ENCODE peak calls at places on chromosomes 3 and 15, in seven cellular contexts. V is esophagus muscularis mucosa, N is adrenal gland, P is transverse colon, R is gastrocnemius medialis, O is NB4, Z is spleen. F is an unnamed sample.

GRCh38 chr3:109125902-109126301 is 8.0 kb upstream of the MORC1 start:
- DNase-seq in V (no peak), N (no peak), P (no peak), R (no peak), O (no peak), Z (no peak), F (no peak)

GRCh38 chr15:80606571-80606970 is 88.5 kb upstream of the ABHD17C start:
- DNase-seq in V (no peak), N (no peak), P (no peak), R (no peak), O (no peak), Z (no peak), F (no peak)

GRCh38 chr3:11610044-11610671 is 33.6 kb downstream of the VGLL4 start:
- DNase-seq in V (no peak), N (no peak), P (peak; percentile 54), R (no peak), O (no peak), Z (no peak), F (no peak)

GRCh38 chr3:1960506-1960905 is 138.2 kb upstream of the CNTN4 start:
- DNase-seq in V (no peak), N (no peak), P (no peak), R (no peak), O (no peak), Z (no peak), F (no peak)

GRCh38 chr3:121698914-121699313 is 38.2 kb upstream of the HCLS1 start:
- DNase-seq in V (no peak), N (peak; percentile 14), P (no peak), R (no peak), O (no peak), Z (no peak), F (no peak)

GRCh38 chr15:63985221-63986184 is 60.8 kb downstream of the DAPK2 start:
- DNase-seq in V (no peak), N (no peak), P (no peak), R (peak; percentile 94), O (no peak), Z (peak; percentile 79), F (no peak)

GRCh38 chr15:40582726-40583246 is 11.3 kb upstream of the KNL1 start:
- DNase-seq in V (no peak), N (peak; percentile 70), P (no peak), R (no peak), O (peak; percentile 88), Z (no peak), F (no peak)

GRCh38 chr3:171748341-171748918 is 61.9 kb downstream of the PLD1 start:
- DNase-seq in V (no peak), N (no peak), P (no peak), R (no peak), O (no peak), Z (no peak), F (no peak)

GRCh38 chr3:143358155-143358792 is 238.7 kb downstream of the CHST2 start:
- DNase-seq in V (no peak), N (no peak), P (no peak), R (no peak), O (no peak), Z (no peak), F (no peak)

GRCh38 chr3:59818033-59818936 is 768.5 kb upstream of the CFAP20DC start:
- DNase-seq in V (peak; percentile 94), N (peak; percentile 80), P (peak; percentile 76), R (peak; percentile 72), O (no peak), Z (no peak), F (peak; percentile 83)

GRCh38 chr15:52290329-52290728 is 5.3 kb downstream of the MYO5C start:
- DNase-seq in V (no peak), N (no peak), P (no peak), R (no peak), O (no peak), Z (no peak), F (no peak)

GRCh38 chr15:72155021-72155621 is 36.9 kb downstream of the SENP8 start:
- DNase-seq in V (no peak), N (peak; percentile 78), P (peak; percentile 86), R (peak; percentile 31), O (no peak), Z (no peak), F (peak; percentile 47)

GRCh38 chr3:59364471-59364870 is 314.6 kb upstream of the CFAP20DC start:
- DNase-seq in V (no peak), N (no peak), P (no peak), R (no peak), O (no peak), Z (no peak), F (no peak)

GRCh38 chr3:122668930-122669730 is 11.5 kb upstream of the PARP14 start:
- DNase-seq in V (no peak), N (no peak), P (no peak), R (no peak), O (peak; percentile 9), Z (no peak), F (no peak)

GRCh38 chr3:97810779-97811390 is 10.9 kb upstream of the CRYBG3 start:
- DNase-seq in V (no peak), N (no peak), P (no peak), R (no peak), O (no peak), Z (no peak), F (no peak)

GRCh38 chr3:112116777-112117186 is 16.3 kb downstream of the GCSAM start:
- DNase-seq in V (peak; percentile 55), N (no peak), P (no peak), R (no peak), O (no peak), Z (no peak), F (no peak)

GRCh38 chr3:69936266-69936665 is 63.3 kb upstream of the SAMMSON start:
- DNase-seq in V (no peak), N (no peak), P (no peak), R (no peak), O (no peak), Z (no peak), F (no peak)

GRCh38 chr3:69944931-69945493 is 54.5 kb upstream of the SAMMSON start:
- DNase-seq in V (no peak), N (no peak), P (no peak), R (no peak), O (no peak), Z (no peak), F (no peak)

GRCh38 chr3:69938061-69938460 is 61.5 kb upstream of the SAMMSON start:
- DNase-seq in V (no peak), N (no peak), P (no peak), R (no peak), O (no peak), Z (no peak), F (no peak)

GRCh38 chr3:69941037-69941436 is 58.5 kb upstream of the SAMMSON start:
- DNase-seq in V (no peak), N (no peak), P (no peak), R (no peak), O (no peak), Z (no peak), F (no peak)

DNA sequence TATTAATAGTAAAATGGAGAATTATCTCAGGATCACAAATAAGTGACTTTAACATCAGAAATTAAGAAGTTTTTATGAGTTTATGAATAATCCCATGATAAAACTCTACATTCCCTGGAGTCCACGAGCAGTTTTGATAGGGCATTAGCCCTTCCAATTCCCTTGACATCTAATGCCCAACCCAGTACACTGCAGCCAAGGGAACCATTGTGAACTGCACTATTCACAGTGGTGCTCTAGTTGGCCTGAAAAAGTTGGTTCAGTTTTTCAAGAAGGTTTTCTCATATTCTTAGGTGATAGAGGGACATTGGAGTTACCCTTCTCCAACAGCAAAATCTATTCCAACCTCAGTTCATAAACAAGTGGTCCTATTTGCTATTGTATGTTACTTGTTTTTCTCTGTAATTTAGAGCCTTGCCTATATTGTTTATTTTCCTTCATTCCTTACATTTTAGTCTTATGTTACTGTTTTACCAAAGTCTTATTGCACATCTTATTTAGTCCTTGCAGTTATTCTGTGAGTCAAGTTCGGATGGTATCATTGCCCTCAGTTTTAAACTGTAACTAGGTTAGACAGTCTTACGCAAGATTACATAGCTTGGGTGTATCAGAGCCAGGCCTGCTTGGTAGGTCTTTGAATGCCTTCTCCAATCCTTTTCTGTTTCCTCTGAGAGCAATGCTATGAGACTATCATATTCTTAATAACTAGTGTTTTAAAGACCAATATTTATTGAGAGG is 57.9 kb upstream of the SAMMSON start:
- DNase-seq in V (no peak), N (no peak), P (no peak), R (no peak), O (no peak), Z (no peak), F (no peak)
- TF ChIP-seq POLR2A in V (no peak), N (no peak), P (no peak), R (no peak), O (no peak), Z (no peak), F (no peak)

GRCh38 chr15:93151488-93151887 is 62.5 kb upstream of the RGMA start:
- DNase-seq in V (no peak), N (no peak), P (no peak), R (no peak), O (no peak), Z (no peak), F (no peak)
- TF ChIP-seq POLR2A in V (no peak), N (no peak), P (no peak), R (no peak), O (no peak), Z (no peak), F (no peak)

GRCh38 chr3:53130179-53131135 is at the start of gene RFT1:
- DNase-seq in V (peak; percentile 100), N (peak; percentile 97), P (peak; percentile 99), R (peak; percentile 96), O (peak; percentile 96), Z (peak; percentile 99), F (peak; percentile 98)
- TF ChIP-seq POLR2A in V (peak; percentile 25), N (peak; percentile 67), P (peak; percentile 81), R (peak; percentile 71), O (peak; percentile 80), Z (no peak), F (peak; percentile 68)

DNA sequence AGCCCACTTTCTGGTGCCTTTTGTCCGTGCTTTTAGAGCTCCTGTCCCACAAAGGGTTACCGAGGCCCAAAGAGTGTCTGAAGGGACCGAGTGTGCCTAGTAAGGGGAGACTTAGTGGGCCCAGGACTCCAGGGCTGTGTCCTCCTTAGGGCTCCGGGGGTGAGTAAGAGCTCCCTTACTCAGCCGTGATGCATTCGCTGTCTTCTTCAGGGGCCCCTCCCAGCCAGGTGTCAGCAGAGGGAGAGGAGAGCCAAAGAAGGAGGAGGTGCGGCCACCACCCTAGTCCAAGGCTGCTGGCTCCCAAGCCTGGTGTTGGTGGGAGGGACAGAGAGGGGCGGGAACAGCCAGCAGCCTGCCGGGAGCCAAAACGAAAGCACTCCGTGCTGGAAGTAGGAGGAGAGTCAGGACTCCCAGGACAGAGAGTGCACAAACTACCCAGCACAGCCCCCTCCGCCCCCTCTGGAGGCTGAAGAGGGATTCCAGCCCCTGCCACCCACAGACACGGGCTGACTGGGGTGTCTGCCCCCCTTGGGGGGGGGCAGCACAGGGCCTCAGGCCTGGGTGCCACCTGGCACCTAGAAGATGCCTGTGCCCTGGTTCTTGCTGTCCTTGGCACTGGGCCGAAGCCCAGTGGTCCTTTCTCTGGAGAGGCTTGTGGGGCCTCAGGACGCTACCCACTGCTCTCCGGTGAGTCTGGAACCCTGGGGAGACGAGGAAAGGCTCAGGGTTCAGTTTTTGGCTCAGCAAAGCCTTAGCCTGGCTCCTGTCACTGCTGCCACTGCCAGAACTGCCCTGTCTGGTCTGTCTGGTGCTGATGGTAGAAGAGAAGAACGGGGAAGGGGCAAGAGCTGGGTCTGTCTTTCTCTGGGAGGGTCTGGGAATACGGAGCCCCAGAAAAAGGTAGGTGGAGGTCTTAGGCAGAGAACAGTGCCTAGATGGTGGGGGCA is at the start of gene IL17RC:
- DNase-seq in V (peak; percentile 98), N (peak; percentile 97), P (peak; percentile 92), R (peak; percentile 90), O (peak; percentile 59), Z (peak; percentile 90), F (peak; percentile 96)
- TF ChIP-seq POLR2A in V (peak; percentile 53), N (no peak), P (peak; percentile 76), R (peak; percentile 81), O (no peak), Z (no peak), F (peak; percentile 78)